ENCODE peak calls at places on chromosome 16, in four cellular contexts. X is activated T-cell treated with anti-CD3 and anti-CD28 coated beads for 4 hours, N is dorsolateral prefrontal cortex, I is T-cell. J is an unnamed sample.
A peak's percentile ranks its signal among the peaks of the same experiment; 100 is the strongest.

GRCh38 chr16:55572439-55572838 is 6.0 kb downstream of the CAPNS2 start:
- DNase-seq in I (no peak), N (no peak), X (no peak), J (no peak)

GRCh38 chr16:85402910-85403692 is 210.0 kb upstream of the GSE1 start:
- DNase-seq in N (no peak), I (no peak), X (no peak), J (no peak)

GRCh38 chr16:53099318-53100130 is 44.7 kb downstream of the CHD9 start:
- DNase-seq in I (peak; percentile 18), N (peak; percentile 89), X (peak; percentile 44), J (peak; percentile 28)

GRCh38 chr16:66699898-66700297 is 3.4 kb upstream of the CMTM4 start:
- DNase-seq in I (no peak), X (no peak), N (no peak), J (no peak)

GRCh38 chr16:75593825-75594820 is 27.9 kb downstream of the GABARAPL2 start:
- DNase-seq in X (no peak), I (no peak), N (no peak), J (no peak)

GRCh38 chr16:87847785-87848675 is 21.3 kb downstream of the SLC7A5 start:
- DNase-seq in X (no peak), I (no peak), N (peak; percentile 72), J (no peak)

GRCh38 chr16:11612110-11612981 is 25.6 kb upstream of the LITAF start:
- DNase-seq in X (no peak), I (no peak), N (no peak), J (no peak)

GRCh38 chr16:21971856-21972255 is 18.7 kb downstream of the UQCRC2 start:
- DNase-seq in X (no peak), I (no peak), N (no peak), J (no peak)

GRCh38 chr16:20676268-20676828 is 21.1 kb downstream of the ACSM1 start:
- DNase-seq in N (no peak), I (no peak), X (no peak), J (no peak)

GRCh38 chr16:901715-902601 is 68.8 kb downstream of the LMF1 start:
- DNase-seq in I (no peak), N (no peak), X (no peak), J (no peak)

GRCh38 chr16:54590836-54591235 is 304.2 kb upstream of the IRX3 start:
- DNase-seq in N (no peak), X (no peak), I (no peak), J (no peak)

GRCh38 chr16:70416748-70417616 is 21.9 kb downstream of the ST3GAL2 start:
- DNase-seq in X (no peak), I (no peak), N (no peak), J (no peak)

GRCh38 chr16:46932802-46933201 is 40.7 kb downstream of the DNAJA2 start:
- DNase-seq in I (no peak), N (no peak), X (no peak), J (no peak)

GRCh38 chr16:66366433-66367299 is at the start of gene CDH5:
- DNase-seq in X (no peak), I (no peak), N (no peak), J (no peak)

J was measured in stimulated activated CD4-positive, alpha-beta T cell treated with anti-CD3 and anti-CD28 coated beads, Interleukin-4, amount 100 ng/mL, for 48 hours.